ENCODE peak calls at places on chromosomes 2 and 18, in four cellular contexts. One of them, this sample, is unnamed. For H3K4me1 and H3K9me3, the result is how much of the 10 kb centered on the place peaks cover.

GRCh38 chr2:234770081-234770506 is 181.7 kb upstream of the SH3BP4 start:
- DNase-seq in uterus: no peak
- DNase-seq in tibial nerve: no peak
- DNase-seq in right lobe of liver: no peak
- DNase-seq in this sample: no peak

GRCh38 chr2:230335864-230336506 is 9.0 kb downstream of the SP140L start:
- DNase-seq in tibial nerve: no peak
- DNase-seq in uterus: no peak
- DNase-seq in right lobe of liver: no peak
- DNase-seq in this sample: no peak

GRCh38 chr2:128041561-128041960 is 13.7 kb upstream of the SAP130 start:
- DNase-seq in tibial nerve: no peak
- DNase-seq in right lobe of liver: no peak
- DNase-seq in uterus: no peak
- DNase-seq in this sample: no peak

GRCh38 chr2:229818230-229818629 is 103.6 kb downstream of the TRIP12 start:
- DNase-seq in uterus: no peak
- DNase-seq in right lobe of liver: no peak
- DNase-seq in tibial nerve: no peak
- DNase-seq in this sample: no peak

GRCh38 chr2:63555931-63556330 is 32.3 kb downstream of the WDPCP start:
- DNase-seq in uterus: no peak
- DNase-seq in right lobe of liver: no peak
- DNase-seq in tibial nerve: no peak
- DNase-seq in this sample: no peak

GRCh38 chr18:34330308-34330707 is 105.6 kb upstream of the NOL4 start:
- DNase-seq in uterus: no peak
- DNase-seq in tibial nerve: no peak
- DNase-seq in right lobe of liver: no peak
- DNase-seq in this sample: no peak

GRCh38 chr2:79860233-79861058 is 347.6 kb downstream of the CTNNA2 start:
- DNase-seq in tibial nerve: no peak
- DNase-seq in right lobe of liver: no peak
- DNase-seq in uterus: no peak
- DNase-seq in this sample: no peak

GRCh38 chr2:44713170-44713569 is 228.3 kb upstream of the SIX3 start:
- DNase-seq in tibial nerve: no peak
- DNase-seq in right lobe of liver: no peak
- DNase-seq in uterus: no peak
- DNase-seq in this sample: peak

GRCh38 chr18:58597649-58598048 is 31.2 kb downstream of the ALPK2 start:
- DNase-seq in uterus: no peak
- DNase-seq in tibial nerve: no peak
- DNase-seq in right lobe of liver: no peak
- DNase-seq in this sample: no peak

GRCh38 chr2:171289938-171290480 is 129.3 kb upstream of the TLK1 start:
- DNase-seq in tibial nerve: no peak
- DNase-seq in uterus: no peak
- DNase-seq in right lobe of liver: no peak
- DNase-seq in this sample: no peak

GRCh38 chr18:74528913-74529312 is 5.4 kb upstream of the CNDP1 start:
- DNase-seq in uterus: no peak
- DNase-seq in right lobe of liver: no peak
- DNase-seq in tibial nerve: no peak
- DNase-seq in this sample: no peak

GRCh38 chr2:18047896-18048657 is 169.6 kb downstream of the KCNS3 start:
- DNase-seq in tibial nerve: no peak
- DNase-seq in uterus: no peak
- DNase-seq in right lobe of liver: no peak
- DNase-seq in this sample: no peak

GRCh38 chr2:206968139-206969086 is 29.1 kb downstream of the CPO start:
- DNase-seq in uterus: no peak
- DNase-seq in right lobe of liver: peak
- DNase-seq in tibial nerve: no peak
- DNase-seq in this sample: no peak

GRCh38 chr2:97906309-97906708 is 89.4 kb downstream of the TMEM131 start:
- DNase-seq in tibial nerve: no peak
- DNase-seq in right lobe of liver: no peak
- DNase-seq in uterus: no peak
- DNase-seq in this sample: no peak

GRCh38 chr2:197078535-197078934 is 152.0 kb upstream of the PGAP1 start:
- DNase-seq in tibial nerve: no peak
- DNase-seq in right lobe of liver: no peak
- DNase-seq in uterus: no peak
- DNase-seq in this sample: no peak

GRCh38 chr2:159083601-159084000 is 115.2 kb downstream of the TANC1 start:
- DNase-seq in right lobe of liver: no peak
- DNase-seq in tibial nerve: no peak
- DNase-seq in uterus: no peak
- DNase-seq in this sample: no peak

GRCh38 chr2:69645026-69645425 is 1.5 kb upstream of the AAK1 start:
- DNase-seq in right lobe of liver: no peak
- DNase-seq in uterus: no peak
- DNase-seq in tibial nerve: no peak
- DNase-seq in this sample: no peak

GRCh38 chr2:69645926-69646325 is 2.4 kb upstream of the AAK1 start:
- DNase-seq in uterus: no peak
- DNase-seq in right lobe of liver: no peak
- DNase-seq in tibial nerve: no peak
- DNase-seq in this sample: no peak

GRCh38 chr2:69642709-69643601 is 584 bp downstream of the AAK1 start:
- DNase-seq in right lobe of liver: peak
- DNase-seq in uterus: peak
- DNase-seq in tibial nerve: no peak
- DNase-seq in this sample: peak

GRCh38 chr2:69643602-69644505 is at the start of gene AAK1:
- DNase-seq in uterus: peak
- DNase-seq in tibial nerve: peak
- DNase-seq in right lobe of liver: peak
- DNase-seq in this sample: peak

DNA sequence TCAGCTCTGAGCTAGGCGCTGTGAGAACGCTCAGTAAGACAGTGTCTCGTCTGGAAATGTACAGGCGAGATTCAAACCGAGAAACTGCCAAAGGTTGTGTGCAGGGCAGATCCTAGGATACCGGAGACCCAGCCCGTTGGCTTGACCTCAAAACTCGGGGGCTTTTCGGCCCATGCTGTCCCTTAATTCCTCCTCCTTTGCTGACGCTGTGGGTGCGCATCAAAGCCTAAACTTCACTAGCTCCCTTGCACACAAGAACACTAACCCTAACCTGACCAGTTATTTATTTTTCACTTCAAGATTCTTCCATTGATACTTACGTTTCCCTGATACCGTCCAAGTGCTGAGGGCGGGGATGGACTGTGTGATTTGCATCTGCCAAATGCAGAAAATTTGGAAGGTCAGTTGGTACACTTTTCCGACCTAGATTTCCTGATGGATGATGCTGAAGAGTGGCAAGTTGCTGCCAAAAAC is 1.0 kb upstream of the AAK1 start:
- DNase-seq in uterus: no peak
- DNase-seq in tibial nerve: no peak
- DNase-seq in right lobe of liver: no peak
- DNase-seq in this sample: no peak
- H3K4me1 ChIP-seq in uterus: under half
- H3K4me1 ChIP-seq in tibial nerve: under half
- H3K4me1 ChIP-seq in right lobe of liver: under half
- H3K4me1 ChIP-seq in this sample: under half

DNA sequence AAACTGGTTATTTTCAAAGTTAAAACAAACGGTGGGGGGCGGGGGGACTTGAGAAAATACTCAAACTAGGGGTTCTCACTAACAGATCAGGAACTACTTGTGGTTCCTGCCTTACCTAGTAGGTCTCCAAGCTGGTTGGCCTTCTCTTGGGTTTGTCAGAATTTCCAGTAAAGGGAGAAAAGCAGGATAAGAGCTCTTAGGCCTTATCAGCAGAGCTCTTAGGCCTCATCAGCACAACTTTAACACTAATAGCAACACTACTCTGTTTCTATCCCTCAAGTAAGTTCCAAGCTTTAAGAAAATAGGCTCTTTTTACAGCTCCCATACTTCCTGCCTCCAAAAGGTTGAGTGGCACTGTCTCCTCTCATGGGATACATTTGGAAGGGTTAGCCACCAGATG is 6.4 kb downstream of the FBXO11 start:
- DNase-seq in tibial nerve: no peak
- DNase-seq in uterus: no peak
- DNase-seq in right lobe of liver: no peak
- DNase-seq in this sample: no peak
- TF ChIP-seq POLR2A in tibial nerve: no peak
- TF ChIP-seq POLR2A in uterus: no peak
- TF ChIP-seq POLR2A in right lobe of liver: no peak
- TF ChIP-seq POLR2A in this sample: no peak

GRCh38 chr18:50661013-50661412 is 101.1 kb downstream of the MAPK4 start:
- DNase-seq in uterus: no peak
- DNase-seq in tibial nerve: no peak
- DNase-seq in right lobe of liver: no peak
- DNase-seq in this sample: no peak
- H3K9me3 ChIP-seq in uterus: under half
- H3K9me3 ChIP-seq in tibial nerve: under half
- H3K9me3 ChIP-seq in right lobe of liver: under half
- H3K9me3 ChIP-seq in this sample: under half

GRCh38 chr2:134716716-134717585 is 1.8 kb downstream of the TMEM163 start:
- DNase-seq in uterus: no peak
- DNase-seq in tibial nerve: no peak
- DNase-seq in right lobe of liver: no peak
- DNase-seq in this sample: no peak
- H3K4me1 ChIP-seq in uterus: under half
- H3K4me1 ChIP-seq in tibial nerve: under half
- H3K4me1 ChIP-seq in right lobe of liver: under half
- H3K4me1 ChIP-seq in this sample: under half

DNA sequence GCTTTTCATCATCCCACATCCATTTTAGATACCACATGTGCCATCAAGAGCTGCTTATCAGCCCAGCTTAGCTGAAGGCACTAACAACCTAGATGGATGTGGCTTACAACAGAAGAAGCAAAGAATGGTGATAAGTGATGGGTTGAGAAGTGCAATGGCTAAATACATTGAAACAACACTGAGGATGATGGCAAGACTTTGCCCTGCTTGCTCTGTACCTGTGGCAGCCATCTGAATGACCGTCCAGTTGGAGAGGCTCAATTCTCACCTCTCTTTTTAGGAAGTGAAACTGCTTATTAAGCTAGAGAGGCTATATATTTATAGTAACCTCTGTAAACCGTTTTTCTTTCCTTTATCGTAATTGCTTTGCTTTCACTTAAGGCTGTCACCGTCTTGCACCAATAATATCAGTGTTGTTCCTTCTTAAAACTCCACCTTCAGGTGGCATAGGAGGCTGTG is 5.7 kb downstream of the GPATCH11 start:
- DNase-seq in uterus: no peak
- DNase-seq in right lobe of liver: no peak
- DNase-seq in tibial nerve: no peak
- DNase-seq in this sample: no peak
- TF ChIP-seq POLR2A in uterus: no peak
- TF ChIP-seq POLR2A in right lobe of liver: no peak
- TF ChIP-seq POLR2A in tibial nerve: no peak
- TF ChIP-seq POLR2A in this sample: no peak

GRCh38 chr2:157106950-157107349 is 150.6 kb upstream of the GALNT5 start:
- DNase-seq in uterus: no peak
- DNase-seq in tibial nerve: no peak
- DNase-seq in right lobe of liver: no peak
- DNase-seq in this sample: no peak
- H3K9me3 ChIP-seq in uterus: under half
- H3K9me3 ChIP-seq in tibial nerve: under half
- H3K9me3 ChIP-seq in right lobe of liver: under half
- H3K9me3 ChIP-seq in this sample: under half

GRCh38 chr2:237201461-237202287 is 116.0 kb downstream of the COPS8 start:
- DNase-seq in tibial nerve: no peak
- DNase-seq in uterus: no peak
- DNase-seq in right lobe of liver: no peak
- DNase-seq in this sample: no peak
- H3K4me1 ChIP-seq in tibial nerve: under half
- H3K4me1 ChIP-seq in uterus: under half
- H3K4me1 ChIP-seq in right lobe of liver: under half
- H3K4me1 ChIP-seq in this sample: under half

GRCh38 chr2:95402370-95403203 is at the start of gene FAHD2A:
- DNase-seq in tibial nerve: peak
- DNase-seq in right lobe of liver: peak
- DNase-seq in uterus: peak
- DNase-seq in this sample: peak
- TF ChIP-seq POLR2A in tibial nerve: peak
- TF ChIP-seq POLR2A in right lobe of liver: peak
- TF ChIP-seq POLR2A in uterus: peak
- TF ChIP-seq POLR2A in this sample: peak

DNA sequence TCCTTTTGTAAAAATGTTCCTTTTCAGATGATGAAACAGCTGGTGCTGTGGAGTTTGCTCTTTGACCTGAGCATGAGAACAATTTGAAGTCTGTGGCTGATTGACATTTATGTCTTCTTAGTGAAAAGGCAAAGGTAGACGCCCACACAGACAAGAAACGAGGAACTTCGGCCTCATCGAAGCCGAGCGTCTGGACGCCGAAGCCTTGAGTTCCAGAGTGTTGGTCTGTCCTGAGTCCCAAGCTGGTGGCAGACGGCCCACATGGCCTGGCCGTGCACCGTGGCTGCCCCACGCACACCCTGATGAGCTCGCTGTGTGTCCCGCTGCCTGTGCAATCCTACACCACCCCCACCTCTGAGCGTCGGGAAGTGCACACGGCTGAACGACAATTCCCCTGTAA is 20.7 kb upstream of the SNTG2 start:
- DNase-seq in tibial nerve: no peak
- DNase-seq in right lobe of liver: no peak
- DNase-seq in uterus: no peak
- DNase-seq in this sample: no peak
- H3K9me3 ChIP-seq in tibial nerve: under half
- H3K9me3 ChIP-seq in right lobe of liver: under half
- H3K9me3 ChIP-seq in uterus: under half
- H3K9me3 ChIP-seq in this sample: under half

GRCh38 chr2:9629222-9630000 is 1.4 kb downstream of the YWHAQ start:
- DNase-seq in right lobe of liver: no peak
- DNase-seq in tibial nerve: no peak
- DNase-seq in uterus: no peak
- DNase-seq in this sample: no peak
- H3K4me1 ChIP-seq in right lobe of liver: under half
- H3K4me1 ChIP-seq in tibial nerve: under half
- H3K4me1 ChIP-seq in uterus: under half
- H3K4me1 ChIP-seq in this sample: under half

This sample was measured in Peyer's patch.